ENCODE peak calls at places on chromosome 20, in four cellular contexts. One of them, this sample, is unnamed.

GRCh38 chr20:53738945-53739798 is 145.5 kb upstream of the ZNF217 start:
- DNase-seq in CD8-positive, alpha-beta memory T cell: no peak
- DNase-seq in adipocyte: no peak
- DNase-seq in GM23248: peak; percentile 84
- DNase-seq in this sample: no peak

GRCh38 chr20:54984104-54984448 is 508.7 kb downstream of the DOK5 start:
- DNase-seq in GM23248: no peak
- DNase-seq in adipocyte: no peak
- DNase-seq in CD8-positive, alpha-beta memory T cell: no peak
- DNase-seq in this sample: no peak

GRCh38 chr20:34171640-34172039 is 59.6 kb upstream of the EIF2S2 start:
- DNase-seq in GM23248: no peak
- DNase-seq in CD8-positive, alpha-beta memory T cell: no peak
- DNase-seq in adipocyte: peak; percentile 32
- DNase-seq in this sample: no peak

GRCh38 chr20:7924692-7925091 is 15.6 kb downstream of the HAO1 start:
- DNase-seq in adipocyte: peak; percentile 80
- DNase-seq in CD8-positive, alpha-beta memory T cell: no peak
- DNase-seq in GM23248: peak; percentile 93
- DNase-seq in this sample: no peak

GRCh38 chr20:32207211-32207625 is 325 bp downstream of the PLAGL2 start:
- DNase-seq in adipocyte: no peak
- DNase-seq in CD8-positive, alpha-beta memory T cell: no peak
- DNase-seq in GM23248: no peak
- DNase-seq in this sample: no peak

GRCh38 chr20:35000311-35000921 is 44.7 kb downstream of the MYH7B start:
- DNase-seq in GM23248: no peak
- DNase-seq in CD8-positive, alpha-beta memory T cell: no peak
- DNase-seq in adipocyte: no peak
- DNase-seq in this sample: no peak

GRCh38 chr20:63966172-63966943 is 3.4 kb downstream of the ZNF512B start:
- DNase-seq in CD8-positive, alpha-beta memory T cell: peak; percentile 39
- DNase-seq in GM23248: no peak
- DNase-seq in adipocyte: no peak
- DNase-seq in this sample: no peak

GRCh38 chr20:54139188-54139587 is 34.6 kb downstream of the CYP24A1 start:
- DNase-seq in GM23248: peak; percentile 18
- DNase-seq in adipocyte: no peak
- DNase-seq in CD8-positive, alpha-beta memory T cell: no peak
- DNase-seq in this sample: no peak

GRCh38 chr20:52747736-52748135 is 224.4 kb upstream of the TSHZ2 start:
- DNase-seq in adipocyte: no peak
- DNase-seq in GM23248: peak; percentile 53
- DNase-seq in CD8-positive, alpha-beta memory T cell: no peak
- DNase-seq in this sample: no peak

GRCh38 chr20:10549511-10549910 is 114.4 kb downstream of the SLX4IP start:
- DNase-seq in adipocyte: no peak
- DNase-seq in CD8-positive, alpha-beta memory T cell: no peak
- DNase-seq in GM23248: no peak
- DNase-seq in this sample: no peak

GRCh38 chr20:53608456-53609413 is 15.1 kb upstream of the ZNF217 start:
- DNase-seq in CD8-positive, alpha-beta memory T cell: peak; percentile 58
- DNase-seq in adipocyte: no peak
- DNase-seq in GM23248: peak; percentile 34
- DNase-seq in this sample: no peak

GRCh38 chr20:9498322-9498721 is 16.1 kb upstream of the LAMP5 start:
- DNase-seq in adipocyte: no peak
- DNase-seq in GM23248: peak; percentile 36
- DNase-seq in CD8-positive, alpha-beta memory T cell: no peak
- DNase-seq in this sample: no peak

GRCh38 chr20:22303523-22303922 is 280.8 kb downstream of the FOXA2 start:
- DNase-seq in adipocyte: no peak
- DNase-seq in GM23248: peak; percentile 17
- DNase-seq in CD8-positive, alpha-beta memory T cell: no peak
- DNase-seq in this sample: no peak

GRCh38 chr20:32742322-32743236 is 688 bp downstream of the COMMD7 start:
- DNase-seq in GM23248: no peak
- DNase-seq in adipocyte: no peak
- DNase-seq in CD8-positive, alpha-beta memory T cell: no peak
- DNase-seq in this sample: no peak

GRCh38 chr20:32168184-32168910 is 39.2 kb downstream of the PLAGL2 start:
- DNase-seq in GM23248: peak; percentile 13
- DNase-seq in CD8-positive, alpha-beta memory T cell: no peak
- DNase-seq in adipocyte: peak; percentile 1
- DNase-seq in this sample: no peak

GRCh38 chr20:49281913-49282467 is 4.1 kb upstream of the ZNFX1 start:
- DNase-seq in CD8-positive, alpha-beta memory T cell: no peak
- DNase-seq in adipocyte: no peak
- DNase-seq in GM23248: no peak
- DNase-seq in this sample: no peak
- H3K9me3 ChIP-seq in CD8-positive, alpha-beta memory T cell: peaks cover 67% of the 10 kb centered on the region
- H3K9me3 ChIP-seq in adipocyte: peaks cover 21% of the 10 kb centered on the region
- H3K9me3 ChIP-seq in GM23248: no peaks in the 10 kb centered on the region
- H3K9me3 ChIP-seq in this sample: peaks cover 71% of the 10 kb centered on the region

DNA sequence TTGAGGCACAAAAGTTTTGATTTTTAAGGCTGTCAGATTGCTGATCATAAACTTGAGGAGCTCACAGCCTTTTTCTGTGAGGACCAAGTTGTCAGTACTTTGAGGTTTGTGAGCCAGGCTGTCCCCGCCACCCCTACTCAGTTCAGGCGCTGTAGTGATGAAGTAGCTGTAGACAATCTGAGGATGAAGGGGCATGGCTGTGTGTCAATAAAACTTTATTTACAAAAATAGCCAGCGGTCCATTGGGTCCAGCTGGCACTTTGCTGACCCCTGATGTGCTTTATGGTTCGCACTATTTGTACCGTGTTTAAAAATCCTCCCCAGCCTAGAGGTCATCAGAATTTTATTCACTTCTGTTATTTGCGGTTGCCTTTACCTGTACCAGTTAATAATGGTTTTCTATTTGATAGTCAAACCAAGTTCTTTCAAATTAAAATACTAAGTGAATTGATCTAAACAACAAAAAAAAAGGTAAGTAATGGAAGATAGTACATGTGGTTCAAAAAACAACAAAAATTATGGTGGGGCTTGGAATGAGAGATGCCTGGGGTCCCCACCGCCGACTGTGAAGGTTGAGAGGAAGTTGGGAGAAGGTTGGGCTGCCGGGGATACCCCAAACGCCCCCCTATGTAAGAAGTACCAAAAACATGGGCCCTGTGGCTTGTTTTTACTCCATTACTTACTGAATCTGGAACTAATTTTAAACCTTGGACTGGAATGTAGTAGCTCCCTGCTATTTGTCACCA is 123.6 kb downstream of the SYCP2 start:
- DNase-seq in GM23248: no peak
- DNase-seq in CD8-positive, alpha-beta memory T cell: no peak
- DNase-seq in adipocyte: no peak
- DNase-seq in this sample: no peak
- H3K9me3 ChIP-seq in GM23248: no peaks in the 10 kb centered on the region
- H3K9me3 ChIP-seq in CD8-positive, alpha-beta memory T cell: no peaks in the 10 kb centered on the region
- H3K9me3 ChIP-seq in adipocyte: no peaks in the 10 kb centered on the region
- H3K9me3 ChIP-seq in this sample: no peaks in the 10 kb centered on the region

GRCh38 chr20:58482416-58482815 is 32.8 kb downstream of the APCDD1L start:
- DNase-seq in adipocyte: no peak
- DNase-seq in GM23248: peak; percentile 19
- DNase-seq in CD8-positive, alpha-beta memory T cell: no peak
- DNase-seq in this sample: no peak

GRCh38 chr20:58483051-58483450 is 32.1 kb downstream of the APCDD1L start:
- DNase-seq in GM23248: no peak
- DNase-seq in CD8-positive, alpha-beta memory T cell: no peak
- DNase-seq in adipocyte: no peak
- DNase-seq in this sample: no peak

GRCh38 chr20:58481541-58482021 is 33.6 kb downstream of the APCDD1L start:
- DNase-seq in GM23248: peak; percentile 63
- DNase-seq in CD8-positive, alpha-beta memory T cell: no peak
- DNase-seq in adipocyte: peak; percentile 69
- DNase-seq in this sample: peak; percentile 46

GRCh38 chr20:58485326-58485725 is 29.9 kb downstream of the APCDD1L start:
- DNase-seq in adipocyte: no peak
- DNase-seq in GM23248: no peak
- DNase-seq in CD8-positive, alpha-beta memory T cell: no peak
- DNase-seq in this sample: no peak

DNA sequence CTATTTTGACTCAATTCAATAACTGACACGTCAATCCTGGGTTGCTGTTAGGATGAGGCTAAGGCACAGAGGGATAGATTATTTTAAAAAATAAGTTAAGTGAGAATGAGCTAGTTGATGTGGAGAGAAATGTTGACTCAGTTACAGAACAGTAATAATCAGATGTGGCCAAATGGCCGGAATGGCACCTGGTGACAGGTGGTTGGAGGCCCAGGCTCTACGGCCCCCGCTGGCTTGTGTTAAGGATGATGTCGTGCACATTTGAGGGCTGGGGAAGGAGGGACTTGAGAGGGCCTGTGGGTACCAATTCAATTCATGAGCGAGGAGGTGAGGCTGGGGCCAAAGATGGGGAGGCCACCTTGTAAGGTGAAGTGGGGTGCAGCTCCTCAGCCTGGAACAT is 31.7 kb downstream of the APCDD1L start:
- DNase-seq in GM23248: no peak
- DNase-seq in CD8-positive, alpha-beta memory T cell: no peak
- DNase-seq in adipocyte: no peak
- DNase-seq in this sample: no peak
- H3K9me3 ChIP-seq in GM23248: peaks cover 3% of the 10 kb centered on the region
- H3K9me3 ChIP-seq in CD8-positive, alpha-beta memory T cell: peaks cover 4% of the 10 kb centered on the region
- H3K9me3 ChIP-seq in adipocyte: peaks cover 43% of the 10 kb centered on the region
- H3K9me3 ChIP-seq in this sample: peaks cover 2% of the 10 kb centered on the region

GRCh38 chr20:37579091-37579490 is 51.4 kb upstream of the BLCAP start:
- DNase-seq in adipocyte: no peak
- DNase-seq in GM23248: no peak
- DNase-seq in CD8-positive, alpha-beta memory T cell: no peak
- DNase-seq in this sample: no peak
- H3K9me3 ChIP-seq in adipocyte: no peaks in the 10 kb centered on the region
- H3K9me3 ChIP-seq in GM23248: no peaks in the 10 kb centered on the region
- H3K9me3 ChIP-seq in CD8-positive, alpha-beta memory T cell: no peaks in the 10 kb centered on the region
- H3K9me3 ChIP-seq in this sample: no peaks in the 10 kb centered on the region

DNA sequence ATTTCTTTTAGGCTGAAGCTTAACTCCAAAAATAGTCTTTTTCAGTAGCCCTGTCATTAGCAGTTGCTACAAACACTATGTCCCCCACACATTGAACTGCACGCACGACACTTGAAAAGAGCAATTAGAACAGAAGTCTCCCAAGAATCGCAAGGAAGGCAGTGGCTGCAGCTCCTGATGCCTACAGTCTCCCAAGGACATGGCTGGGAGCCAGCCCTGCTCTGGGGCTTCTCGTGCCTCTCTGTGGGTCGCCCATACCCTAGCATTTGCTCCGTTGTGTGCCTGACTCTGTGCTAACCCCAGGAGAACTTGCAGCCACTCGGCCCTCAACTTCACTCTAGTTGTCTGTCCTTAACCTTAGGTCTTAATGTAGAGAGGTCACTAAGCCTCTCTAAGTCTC is 454.2 kb downstream of the PTPRT start:
- DNase-seq in adipocyte: no peak
- DNase-seq in CD8-positive, alpha-beta memory T cell: no peak
- DNase-seq in GM23248: no peak
- DNase-seq in this sample: no peak
- H3K9me3 ChIP-seq in adipocyte: peaks cover 2% of the 10 kb centered on the region
- H3K9me3 ChIP-seq in CD8-positive, alpha-beta memory T cell: no peaks in the 10 kb centered on the region
- H3K9me3 ChIP-seq in GM23248: no peaks in the 10 kb centered on the region
- H3K9me3 ChIP-seq in this sample: no peaks in the 10 kb centered on the region